ENCODE peak calls at places on chromosomes 13 and 19, in nine cellular contexts. X is stimulated activated CD4-positive, alpha-beta T cell treated with anti-CD3 and anti-CD28 coated beads, Interleukin-12 subunit alpha, Interleukin-12 subunit beta, amount 100 ng/mL, for 4 hours; R is effector CD4-positive, alpha-beta T cell; Z is memory B cell; N is NCI-H510A; C is iPS-NIHi11; M is NCI-H345; Q is thoracic aorta; S is NCI-H1436. U is an unnamed sample.

GRCh38 chr19:16274466-16274865 is 50.2 kb upstream of the KLF2 start:
- DNase-seq in Q (no peak), S (no peak), C (no peak), X (no peak), R (no peak), N (no peak), M (no peak), Z (no peak), U (no peak)

GRCh38 chr13:25136872-25137623 is 35.0 kb downstream of the AMER2 start:
- DNase-seq in S (no peak), R (no peak), N (no peak), X (no peak), C (no peak), Q (no peak), M (no peak), Z (no peak), U (no peak)

GRCh38 chr13:58773280-58773859 is 1141.8 kb downstream of the PCDH17 start:
- DNase-seq in S (no peak), M (no peak), Z (no peak), X (no peak), C (no peak), R (no peak), N (no peak), Q (no peak), U (no peak)

GRCh38 chr13:41988244-41988643 is 27.3 kb upstream of the VWA8 start:
- DNase-seq in X (no peak), M (no peak), R (no peak), Q (no peak), S (no peak), Z (no peak), N (no peak), C (no peak), U (no peak)

GRCh38 chr13:20404488-20405222 is 121.0 kb downstream of the CRYL1 start:
- DNase-seq in Q (no peak), M (no peak), C (no peak), N (no peak), Z (no peak), S (no peak), R (no peak), X (no peak), U (no peak)

GRCh38 chr19:52566588-52566987 is 3.5 kb upstream of the ZNF701 start:
- DNase-seq in Z (no peak), Q (no peak), S (no peak), C (no peak), X (no peak), N (no peak), R (no peak), M (no peak), U (no peak)

GRCh38 chr19:29668746-29669609 is 3.7 kb downstream of the PLEKHF1 start:
- DNase-seq in R (no peak), C (no peak), M (no peak), N (no peak), X (no peak), S (no peak), Q (no peak), Z (no peak), U (no peak)

GRCh38 chr19:33556261-33556660 is 34.7 kb upstream of the PEPD start:
- DNase-seq in R (no peak), S (no peak), N (no peak), Z (no peak), M (no peak), Q (no peak), C (no peak), X (no peak), U (no peak)

GRCh38 chr13:48000559-48001126 is 430 bp downstream of the SUCLA2 start:
- DNase-seq in Z (no peak), S (no peak), Q (no peak), R (no peak), C (peak), X (no peak), N (no peak), M (no peak), U (no peak)

GRCh38 chr19:3333662-3334061 is 32.7 kb upstream of the NFIC start:
- DNase-seq in Q (no peak), S (no peak), C (no peak), Z (no peak), R (no peak), M (no peak), N (no peak), X (no peak), U (no peak)

GRCh38 chr19:7512400-7512851 is 3.5 kb upstream of the ZNF358 start:
- DNase-seq in R (no peak), C (no peak), Z (no peak), X (no peak), M (no peak), N (no peak), Q (no peak), S (no peak), U (no peak)

GRCh38 chr13:21837288-21837687 is 166.4 kb downstream of the FGF9 start:
- DNase-seq in C (no peak), Q (no peak), Z (no peak), M (no peak), N (no peak), X (no peak), R (no peak), S (no peak), U (no peak)

GRCh38 chr19:2969104-2969504 is 8.3 kb upstream of the TLE6 start:
- DNase-seq in C (no peak), M (peak), Z (no peak), R (no peak), N (peak), S (peak), Q (no peak), X (no peak), U (peak)

GRCh38 chr19:8610041-8610927 is at the start of gene ADAMTS10:
- DNase-seq in Q (no peak), M (no peak), Z (no peak), R (peak), C (peak), N (no peak), X (peak), S (no peak), U (peak)

GRCh38 chr19:728011-728410 is 19.3 kb downstream of the PALM start:
- DNase-seq in S (no peak), Z (no peak), X (no peak), Q (no peak), C (no peak), R (no peak), N (no peak), M (no peak), U (no peak)

GRCh38 chr19:38699027-38699346 is 45.3 kb downstream of the CAPN12 start:
- DNase-seq in X (no peak), M (no peak), S (no peak), C (no peak), N (no peak), Q (no peak), Z (no peak), R (no peak), U (no peak)

GRCh38 chr13:25905411-25906010 is 146.3 kb downstream of the SHISA2 start:
- DNase-seq in C (no peak), Q (no peak), R (no peak), Z (no peak), S (no peak), X (no peak), N (no peak), M (no peak), U (no peak)

GRCh38 chr19:5621311-5621944 is 1.1 kb downstream of the SAFB2 start:
- DNase-seq in Q (no peak), S (no peak), X (no peak), C (no peak), M (no peak), R (no peak), Z (no peak), N (no peak), U (peak)

GRCh38 chr19:911197-912033 is 1.6 kb downstream of the R3HDM4 start:
- DNase-seq in C (peak), Z (no peak), S (no peak), N (no peak), M (no peak), X (no peak), R (no peak), Q (no peak), U (no peak)

GRCh38 chr19:40265055-40265762 is 19.9 kb downstream of the AKT2 start:
- DNase-seq in C (no peak), S (no peak), Q (no peak), M (no peak), R (no peak), X (no peak), N (no peak), Z (no peak), U (no peak)

GRCh38 chr13:112617754-112618375 is 29.9 kb upstream of the TUBGCP3 start:
- DNase-seq in R (no peak), M (no peak), Q (no peak), C (no peak), X (no peak), S (no peak), Z (no peak), N (no peak), U (no peak)

GRCh38 chr19:56946164-56946563 is 105.6 kb upstream of the PEG3 start:
- DNase-seq in S (no peak), Z (no peak), M (no peak), C (no peak), N (no peak), X (no peak), Q (no peak), R (no peak), U (peak)

GRCh38 chr13:97493471-97493870 is 59.5 kb downstream of the RAP2A start:
- DNase-seq in Z (no peak), X (no peak), Q (no peak), N (no peak), S (no peak), C (no peak), R (no peak), M (no peak), U (peak)

GRCh38 chr13:95298971-95299627 is 2.2 kb downstream of the ABCC4 start:
- DNase-seq in N (no peak), X (no peak), R (no peak), Z (no peak), Q (no peak), C (no peak), S (no peak), M (no peak), U (no peak)

GRCh38 chr19:46132508-46133100 is 8.1 kb upstream of the IGFL3 start:
- DNase-seq in N (no peak), M (no peak), R (no peak), Z (no peak), X (no peak), Q (no peak), S (no peak), C (no peak), U (no peak)

GRCh38 chr13:112901951-112902651 is 66.9 kb upstream of the MCF2L start:
- DNase-seq in Z (no peak), X (no peak), M (no peak), N (no peak), Q (no peak), S (no peak), C (no peak), R (no peak), U (no peak)

GRCh38 chr13:44347301-44347700 is 26.3 kb upstream of the SERP2 start:
- DNase-seq in N (no peak), R (no peak), M (no peak), S (no peak), Z (no peak), C (no peak), X (no peak), Q (no peak), U (no peak)

GRCh38 chr13:70960841-70961443 is 852.7 kb upstream of the KLHL1 start:
- DNase-seq in X (no peak), Q (no peak), C (no peak), M (peak), R (no peak), S (peak), N (no peak), Z (no peak), U (peak)

GRCh38 chr19:10862561-10863106 is 8.7 kb upstream of the CARM1 start:
- DNase-seq in X (no peak), R (no peak), N (no peak), M (no peak), S (no peak), C (no peak), Z (no peak), Q (no peak), U (no peak)

GRCh38 chr13:110126391-110126961 is 180.5 kb downstream of the COL4A1 start:
- DNase-seq in C (peak), M (peak), S (peak), R (no peak), Z (no peak), Q (no peak), X (no peak), N (no peak), U (peak)

GRCh38 chr13:113406321-113407102 is 42.6 kb upstream of the GRTP1 start:
- DNase-seq in C (no peak), Z (no peak), S (no peak), M (no peak), N (no peak), Q (no peak), X (no peak), R (no peak), U (no peak)

GRCh38 chr19:4291200-4291732 is 10.9 kb downstream of the TMIGD2 start:
- DNase-seq in S (no peak), N (no peak), M (no peak), Q (no peak), C (no peak), Z (no peak), X (no peak), R (no peak), U (no peak)

GRCh38 chr13:40476175-40476958 is 190.1 kb downstream of the FOXO1 start:
- DNase-seq in C (no peak), X (no peak), M (no peak), R (no peak), N (no peak), Z (no peak), Q (no peak), S (no peak), U (no peak)

GRCh38 chr13:48006396-48006795 is 5.3 kb upstream of the SUCLA2 start:
- DNase-seq in X (no peak), N (no peak), R (no peak), C (no peak), Z (no peak), S (no peak), M (no peak), Q (no peak), U (no peak)

GRCh38 chr19:661427-662196 is 1.4 kb downstream of the RNF126 start:
- DNase-seq in Z (peak), X (peak), M (no peak), Q (no peak), R (peak), N (no peak), C (no peak), S (no peak), U (no peak)

GRCh38 chr13:109785141-109785891 is 1.1 kb downstream of the IRS2 start:
- DNase-seq in M (peak), Q (no peak), C (no peak), Z (peak), R (peak), S (peak), X (peak), N (peak), U (peak)

GRCh38 chr13:45341799-45342584 is 1.0 kb upstream of the TPT1 start:
- DNase-seq in N (no peak), S (peak), X (no peak), Z (no peak), Q (peak), C (no peak), R (no peak), M (no peak), U (no peak)

GRCh38 chr13:80550856-80551532 is 210.1 kb upstream of the SPRY2 start:
- DNase-seq in Q (no peak), R (no peak), S (no peak), M (no peak), Z (no peak), C (no peak), X (no peak), N (no peak), U (no peak)

GRCh38 chr19:41882568-41883462 is at the start of gene ARHGEF1:
- DNase-seq in C (peak), Q (no peak), N (no peak), M (no peak), R (peak), S (no peak), X (peak), Z (peak), U (peak)

U was measured in Ammon's horn.